ENCODE peak calls at places on chromosomes 1 and 21, in ten cellular contexts. V is NCI-H748 treated with DMSO at 0.1 percent for 48 hours, E is GM12864, Q is nephron progenitor cell, X is AG10803, T is glutamatergic neuron, A is tibial artery, M is T-cell, Z is neural crest cell, H is epithelial cell of proximal tubule. N is an unnamed sample.

GRCh38 chr1:164579346-164579745 is 20.4 kb downstream of the PBX1 start:
- DNase-seq in T (no peak), Q (no peak), V (no peak), A (no peak), X (no peak), E (no peak), H (no peak), M (no peak), Z (no peak), N (no peak)

GRCh38 chr1:19336543-19336942 is 24.4 kb downstream of the SLC66A1 start:
- DNase-seq in H (no peak), Q (no peak), A (no peak), E (no peak), V (no peak), X (no peak), M (no peak), Z (no peak), T (no peak), N (no peak)

GRCh38 chr1:34019741-34020552 is 145.1 kb downstream of the CSMD2 start:
- DNase-seq in V (no peak), M (no peak), Q (no peak), X (no peak), A (no peak), T (no peak), Z (no peak), E (no peak), H (no peak), N (no peak)

GRCh38 chr1:28751315-28752056 is 14.7 kb downstream of the YTHDF2 start:
- DNase-seq in E (no peak), X (peak), V (no peak), A (no peak), H (no peak), Z (no peak), Q (no peak), T (no peak), M (no peak), N (no peak)

GRCh38 chr1:154730986-154731489 is 123.1 kb upstream of the ADAR start:
- DNase-seq in V (no peak), Q (no peak), E (no peak), A (no peak), T (no peak), X (peak), Z (no peak), H (no peak), M (no peak), N (no peak)

GRCh38 chr1:156448134-156448967 is 52.2 kb downstream of the MEF2D start:
- DNase-seq in Q (no peak), H (no peak), M (no peak), X (no peak), A (peak), E (no peak), Z (no peak), V (no peak), T (no peak), N (no peak)

GRCh38 chr1:183806086-183806485 is 1.2 kb downstream of the RGL1 start:
- DNase-seq in H (no peak), T (no peak), Q (no peak), M (no peak), V (no peak), E (no peak), A (no peak), X (peak), Z (no peak), N (no peak)

GRCh38 chr1:74913978-74914377 is 181.0 kb downstream of the TYW3 start:
- DNase-seq in Q (no peak), H (no peak), M (no peak), X (no peak), A (no peak), E (no peak), T (no peak), Z (no peak), V (no peak), N (no peak)

GRCh38 chr1:82778612-82779011 is 977.9 kb downstream of the ADGRL2 start:
- DNase-seq in H (no peak), A (no peak), Z (no peak), T (no peak), E (no peak), Q (no peak), M (no peak), V (no peak), X (no peak), N (no peak)

GRCh38 chr1:215526147-215526845 is 40.8 kb upstream of the KCTD3 start:
- DNase-seq in Z (no peak), E (no peak), M (no peak), H (no peak), Q (no peak), V (peak), X (peak), T (no peak), A (no peak), N (no peak)

GRCh38 chr1:24900486-24900849 is 29.6 kb downstream of the RUNX3 start:
- DNase-seq in V (no peak), T (no peak), Q (no peak), M (no peak), H (no peak), Z (no peak), E (no peak), X (no peak), A (peak), N (no peak)

GRCh38 chr21:39020751-39021474 is 162.3 kb downstream of the PSMG1 start:
- DNase-seq in H (peak), V (no peak), Q (no peak), X (peak), T (no peak), M (no peak), E (no peak), A (no peak), Z (no peak), N (no peak)

GRCh38 chr1:201656670-201657032 is 117.7 kb downstream of the NAV1 start:
- DNase-seq in Z (no peak), X (peak), H (no peak), E (no peak), A (no peak), Q (no peak), T (no peak), V (no peak), M (no peak), N (no peak)

GRCh38 chr1:37605806-37606474 is 10.2 kb upstream of the GNL2 start:
- DNase-seq in X (peak), Q (no peak), V (no peak), H (no peak), M (no peak), Z (no peak), A (no peak), E (no peak), T (no peak), N (no peak)

GRCh38 chr21:42575111-42575510 is 61.5 kb downstream of the SLC37A1 start:
- DNase-seq in E (no peak), Z (no peak), A (peak), H (no peak), M (no peak), T (peak), Q (no peak), X (no peak), V (no peak), N (no peak)

GRCh38 chr1:178633068-178633467 is 92.0 kb upstream of the RALGPS2 start:
- DNase-seq in Q (no peak), H (no peak), T (no peak), Z (no peak), X (peak), A (no peak), E (no peak), V (no peak), M (no peak), N (peak)

GRCh38 chr21:29034678-29035077 is 10.2 kb downstream of the USP16 start:
- DNase-seq in V (no peak), Q (no peak), M (no peak), Z (no peak), A (no peak), H (no peak), X (no peak), T (no peak), E (no peak), N (no peak)

GRCh38 chr1:45550401-45551305 is at the start of gene AKR1A1:
- DNase-seq in E (peak), Q (peak), A (peak), V (peak), M (peak), H (peak), Z (peak), X (peak), T (peak), N (peak)

GRCh38 chr1:32972814-32973428 is 8.3 kb upstream of the RNF19B start:
- DNase-seq in X (no peak), H (no peak), M (no peak), T (peak), Z (peak), E (no peak), Q (peak), V (peak), A (peak), N (no peak)

GRCh38 chr1:45205000-45205909 is 1.1 kb downstream of the ZSWIM5 start:
- DNase-seq in V (peak), A (peak), X (peak), Z (peak), M (no peak), T (peak), Q (peak), H (no peak), E (no peak), N (no peak)

GRCh38 chr21:44920694-44921604 is at the start of gene ITGB2:
- DNase-seq in V (no peak), A (no peak), T (peak), X (no peak), E (peak), Q (no peak), M (no peak), Z (no peak), H (no peak), N (no peak)

GRCh38 chr1:230332429-230333088 is 93.6 kb downstream of the PGBD5 start:
- DNase-seq in T (no peak), A (no peak), X (no peak), E (no peak), Z (peak), Q (peak), M (no peak), V (no peak), H (no peak), N (no peak)

GRCh38 chr1:93595266-93595665 is 86.4 kb downstream of the BCAR3 start:
- DNase-seq in X (peak), M (no peak), H (no peak), E (no peak), T (no peak), V (no peak), Q (no peak), Z (no peak), A (no peak), N (no peak)

GRCh38 chr21:37711294-37711844 is 204.9 kb downstream of the KCNJ6 start:
- DNase-seq in T (no peak), Z (no peak), Q (no peak), A (no peak), E (no peak), H (no peak), M (no peak), V (peak), X (no peak), N (no peak)